ENCODE peak calls at places on chromosomes 13 and 19, in five cellular contexts. H, Q, S, K and I are unnamed samples.

GRCh38 chr13:80305737-80306136 is 35.2 kb downstream of the SPRY2 start:
- DNase-seq in K (no peak), Q (no peak), S (no peak), H (no peak), I (no peak)

GRCh38 chr19:46049597-46049996 is 8.8 kb upstream of the IGFL4 start:
- DNase-seq in K (no peak), H (no peak), Q (no peak), S (no peak), I (no peak)

GRCh38 chr13:73059460-73060250 is 850 bp downstream of the KLF5 start:
- DNase-seq in S (peak; percentile 27), Q (no peak), K (peak; percentile 75), H (no peak), I (no peak)

GRCh38 chr19:47156861-47157454 is 26.3 kb downstream of the SAE1 start:
- DNase-seq in Q (no peak), S (no peak), K (no peak), H (no peak), I (no peak)

GRCh38 chr19:6503407-6504201 is 1.5 kb upstream of the TUBB4A start:
- DNase-seq in H (no peak), S (no peak), K (no peak), Q (no peak), I (no peak)

GRCh38 chr13:50366488-50367174 is 351.4 kb downstream of the KCNRG start:
- DNase-seq in K (no peak), S (no peak), Q (no peak), H (no peak), I (no peak)

GRCh38 chr13:65292488-65292901 is 1937.6 kb downstream of the PCDH9 start:
- DNase-seq in H (peak; percentile 29), S (no peak), Q (no peak), K (no peak), I (peak; percentile 12)

GRCh38 chr19:12969292-12969988 is at the start of gene DAND5:
- DNase-seq in H (no peak), Q (no peak), K (peak; percentile 65), S (peak; percentile 47), I (no peak)